ENCODE peak calls at places on chromosomes 3 and 15, in nine cellular contexts. P is H9; D is K562; S is AG09319; H is heart right ventricle; F is CD4-positive, alpha-beta T cell; T is AG04449; M is cardiac fibroblast; K is CD8-positive, alpha-beta T cell. N is an unnamed sample.
A peak's percentile ranks its signal among the peaks of the same experiment; 100 is the strongest.

GRCh38 chr3:141441381-141442365 is 45.2 kb upstream of the RASA2 start:
- DNase-seq in K (peak; percentile 82), T (peak; percentile 73), S (no peak), H (peak; percentile 62), P (peak; percentile 68), M (peak; percentile 84), F (peak; percentile 58), D (peak; percentile 83), N (peak; percentile 68)

GRCh38 chr15:40087991-40088928 is 20.4 kb downstream of the BMF start:
- DNase-seq in F (no peak), S (no peak), D (no peak), P (no peak), K (no peak), T (no peak), H (peak; percentile 57), M (peak; percentile 19), N (no peak)

GRCh38 chr3:132399054-132399929 is 18.0 kb upstream of the DNAJC13 start:
- DNase-seq in S (no peak), K (no peak), P (peak; percentile 47), D (peak; percentile 45), F (no peak), T (peak; percentile 7), H (no peak), M (peak; percentile 83), N (peak; percentile 70)

GRCh38 chr3:171001250-171001893 is 25.1 kb downstream of the SLC2A2 start:
- DNase-seq in P (no peak), S (no peak), F (no peak), T (no peak), M (no peak), K (no peak), H (no peak), D (no peak), N (no peak)

GRCh38 chr15:91426412-91426811 is 326.4 kb downstream of the SV2B start:
- DNase-seq in D (no peak), P (no peak), H (no peak), K (no peak), T (no peak), M (peak; percentile 51), F (no peak), S (no peak), N (peak; percentile 87)

GRCh38 chr3:187139126-187139894 is at the start of gene RPL39L:
- DNase-seq in M (peak; percentile 89), S (peak; percentile 27), K (peak; percentile 92), F (peak; percentile 85), T (peak; percentile 21), H (peak; percentile 85), D (peak; percentile 95), P (peak; percentile 92), N (peak; percentile 84)

GRCh38 chr3:29057326-29057725 is 223.5 kb upstream of the RBMS3 start:
- DNase-seq in F (no peak), H (no peak), T (peak; percentile 76), S (peak; percentile 32), M (peak; percentile 67), P (peak; percentile 36), K (no peak), D (no peak), N (peak; percentile 94)

GRCh38 chr15:68979036-68979435 is 35.5 kb upstream of the NOX5 start:
- DNase-seq in D (no peak), F (no peak), H (no peak), S (no peak), K (no peak), T (no peak), P (no peak), M (no peak), N (no peak)

GRCh38 chr3:9976736-9977709 is 9.6 kb downstream of the EMC3 start:
- DNase-seq in S (peak; percentile 94), T (peak; percentile 97), D (peak; percentile 98), F (no peak), K (no peak), P (no peak), M (peak; percentile 99), H (peak; percentile 52), N (peak; percentile 98)

GRCh38 chr3:1007890-1008289 is 84.9 kb upstream of the CNTN6 start:
- DNase-seq in H (no peak), M (peak; percentile 79), K (no peak), S (no peak), T (no peak), P (no peak), D (no peak), F (no peak), N (peak; percentile 1)

GRCh38 chr3:46491089-46492070 is 6.4 kb upstream of the RTP3 start:
- DNase-seq in F (no peak), D (no peak), S (no peak), M (peak; percentile 32), P (no peak), K (no peak), H (no peak), T (no peak), N (peak; percentile 13)

GRCh38 chr15:31300208-31300661 is 26.4 kb upstream of the KLF13 start:
- DNase-seq in P (no peak), D (no peak), K (peak; percentile 9), F (no peak), T (no peak), H (no peak), S (no peak), M (no peak), N (no peak)

GRCh38 chr3:59302442-59302841 is 252.6 kb upstream of the CFAP20DC start:
- DNase-seq in T (no peak), S (no peak), K (no peak), P (no peak), D (no peak), H (no peak), F (no peak), M (no peak), N (no peak)

GRCh38 chr3:191255156-191255555 is 56.1 kb downstream of the OSTN start:
- DNase-seq in D (no peak), F (no peak), H (no peak), K (no peak), M (no peak), P (no peak), S (no peak), T (no peak), N (no peak)

GRCh38 chr3:17678116-17678741 is 64.2 kb downstream of the TBC1D5 start:
- DNase-seq in K (no peak), P (no peak), S (no peak), H (no peak), D (no peak), M (peak; percentile 61), T (no peak), F (no peak), N (peak; percentile 48)

GRCh38 chr3:38646630-38647029 is 2.9 kb downstream of the SCN5A start:
- DNase-seq in K (no peak), M (peak; percentile 39), P (peak; percentile 67), S (no peak), T (no peak), D (peak; percentile 74), H (no peak), F (no peak), N (peak; percentile 21)
- TF ChIP-seq CTCF in K (no peak), M (peak; percentile 40), P (peak; percentile 72), S (peak; percentile 32), T (peak; percentile 29), D (peak; percentile 74), H (peak; percentile 25), F (no peak), N (peak; percentile 23)

GRCh38 chr3:99683876-99684275 is 45.5 kb downstream of the COL8A1 start:
- DNase-seq in H (no peak), K (no peak), T (no peak), S (no peak), M (no peak), F (no peak), D (no peak), P (no peak), N (no peak)

GRCh38 chr3:99686469-99686868 is 48.1 kb downstream of the COL8A1 start:
- DNase-seq in P (no peak), F (no peak), K (no peak), M (no peak), T (no peak), H (no peak), S (no peak), D (no peak), N (no peak)

GRCh38 chr3:99683465-99683864 is 45.1 kb downstream of the COL8A1 start:
- DNase-seq in P (no peak), M (no peak), F (no peak), D (no peak), H (no peak), T (no peak), K (no peak), S (no peak), N (no peak)

GRCh38 chr3:99684678-99685077 is 46.3 kb downstream of the COL8A1 start:
- DNase-seq in S (no peak), M (no peak), H (no peak), K (no peak), D (no peak), P (no peak), T (no peak), F (no peak), N (no peak)

GRCh38 chr3:99686955-99687612 is 48.7 kb downstream of the COL8A1 start:
- DNase-seq in T (no peak), F (no peak), D (peak; percentile 50), S (peak; percentile 28), K (peak; percentile 10), H (peak; percentile 43), M (peak; percentile 84), P (peak; percentile 61), N (peak; percentile 72)
- TF ChIP-seq CTCF in T (peak; percentile 62), F (peak; percentile 40), D (peak; percentile 62), S (peak; percentile 57), K (no peak), H (peak; percentile 67), M (peak; percentile 67), P (peak; percentile 85), N (peak; percentile 78)

GRCh38 chr15:63917588-63918316 is 84.0 kb upstream of the HERC1 start:
- DNase-seq in H (peak; percentile 41), D (no peak), P (no peak), F (no peak), T (no peak), M (no peak), K (no peak), S (no peak), N (no peak)

GRCh38 chr15:63918317-63918672 is 84.5 kb upstream of the HERC1 start:
- DNase-seq in S (no peak), T (no peak), F (no peak), D (no peak), K (no peak), M (no peak), P (peak; percentile 69), H (no peak), N (peak; percentile 74)

GRCh38 chr15:63915209-63915887 is 81.6 kb upstream of the HERC1 start:
- DNase-seq in F (no peak), P (no peak), D (no peak), M (no peak), K (no peak), S (no peak), H (no peak), T (no peak), N (peak; percentile 29)

GRCh38 chr15:63913786-63914185 is 80.0 kb upstream of the HERC1 start:
- DNase-seq in D (no peak), F (no peak), K (no peak), H (no peak), M (no peak), T (no peak), P (no peak), S (no peak), N (peak; percentile 74)

GRCh38 chr15:63915888-63916731 is 82.4 kb upstream of the HERC1 start:
- DNase-seq in H (no peak), M (peak; percentile 53), T (no peak), D (no peak), F (no peak), S (no peak), K (no peak), P (peak; percentile 80), N (peak; percentile 32)
- TF ChIP-seq CTCF in H (peak; percentile 46), M (peak; percentile 63), T (peak; percentile 65), D (peak; percentile 26), F (no peak), S (peak; percentile 43), K (no peak), P (peak; percentile 49), N (peak; percentile 30)

GRCh38 chr15:64162869-64163661 is at the start of gene PPIB:
- DNase-seq in D (peak; percentile 98), S (peak; percentile 96), F (peak; percentile 94), M (peak; percentile 97), P (peak; percentile 97), H (peak; percentile 99), T (peak; percentile 77), K (peak; percentile 96), N (peak; percentile 99)
- TF ChIP-seq CTCF in D (peak; percentile 86), S (peak; percentile 53), F (peak; percentile 42), M (peak; percentile 41), P (peak; percentile 57), H (peak; percentile 68), T (peak; percentile 51), K (no peak), N (peak; percentile 42)